ENCODE peak calls at places on chromosomes 5 and 9, in six cellular contexts. K is uterus, Q is right lobe of liver, W is BE2C, S is colonic mucosa, E is suprapubic skin. V is an unnamed sample. For H3K4me1, the result is how much of the 10 kb centered on the place peaks cover.

GRCh38 chr5:128144491-128144890 is 60.9 kb downstream of the SLC12A2 start:
- DNase-seq in K (no peak), Q (no peak), W (no peak), S (no peak), E (no peak), V (no peak)

GRCh38 chr5:134005415-134006118 is 792 bp upstream of the VDAC1 start:
- DNase-seq in K (peak), Q (peak), W (peak), S (peak), E (no peak), V (peak)

GRCh38 chr5:98470747-98471146 is 302.7 kb upstream of the RGMB start:
- DNase-seq in K (no peak), Q (no peak), W (no peak), S (no peak), E (no peak), V (no peak)

GRCh38 chr9:37954581-37954981 is 50.7 kb upstream of the SLC25A51 start:
- DNase-seq in K (no peak), Q (no peak), W (no peak), S (no peak), E (no peak), V (no peak)

GRCh38 chr9:32672478-32672877 is 37.0 kb upstream of the TAF1L start:
- DNase-seq in K (no peak), Q (no peak), W (no peak), S (no peak), E (no peak), V (no peak)

GRCh38 chr5:89435347-89435746 is 552.4 kb upstream of the MEF2C start:
- DNase-seq in K (no peak), Q (no peak), W (no peak), S (no peak), E (no peak), V (no peak)

GRCh38 chr5:140113180-140113698 is 670 bp upstream of the PURA start:
- DNase-seq in K (peak), Q (peak), W (peak), S (peak), E (no peak), V (peak)

GRCh38 chr5:16791036-16791705 is 144.9 kb downstream of the MYO10 start:
- DNase-seq in K (no peak), Q (no peak), W (peak), S (peak), E (no peak), V (no peak)

GRCh38 chr9:35675732-35676392 is 2.1 kb downstream of the CA9 start:
- DNase-seq in K (no peak), Q (no peak), W (peak), S (peak), E (no peak), V (no peak)

GRCh38 chr9:120937596-120937995 is 11.0 kb upstream of the TRAF1 start:
- DNase-seq in K (no peak), Q (no peak), W (no peak), S (no peak), E (no peak), V (no peak)
- H3K4me1 ChIP-seq in K (under half), Q (under half), W (under half), S (under half), E (half or more), V (half or more)

GRCh38 chr5:77867194-77867691 is 91.1 kb upstream of the TBCA start:
- DNase-seq in K (no peak), Q (no peak), W (no peak), S (no peak), E (no peak), V (no peak)
- TF ChIP-seq CTCF in K (peak), Q (no peak), W (peak), S (no peak), E (no peak), V (peak)

GRCh38 chr5:111439473-111440075 is 72.8 kb downstream of the STARD4 start:
- DNase-seq in K (no peak), Q (no peak), W (no peak), S (no peak), E (no peak), V (no peak)
- H3K4me3 ChIP-seq in K (no peak), Q (no peak), W (no peak), S (no peak), E (no peak), V (no peak)

GRCh38 chr5:38719916-38720315 is 125.9 kb upstream of the OSMR start:
- DNase-seq in K (no peak), Q (no peak), W (no peak), S (no peak), E (no peak), V (no peak)
- H3K4me1 ChIP-seq in K (under half), Q (under half), W (under half), S (under half), E (under half), V (under half)

GRCh38 chr5:154943527-154943926 is 2.7 kb downstream of the MRPL22 start:
- DNase-seq in K (no peak), Q (no peak), W (no peak), S (no peak), E (no peak), V (no peak)

GRCh38 chr5:154937718-154938466 is at the start of gene GEMIN5:
- DNase-seq in K (peak), Q (peak), W (peak), S (peak), E (peak), V (peak)

GRCh38 chr5:154940375-154940771 is 500 bp upstream of the MRPL22 start:
- DNase-seq in K (no peak), Q (no peak), W (no peak), S (no peak), E (no peak), V (no peak)

GRCh38 chr5:154944716-154945115 is 3.8 kb downstream of the MRPL22 start:
- DNase-seq in K (no peak), Q (no peak), W (no peak), S (no peak), E (no peak), V (no peak)

GRCh38 chr5:154940772-154941620 is at the start of gene MRPL22:
- DNase-seq in K (peak), Q (peak), W (peak), S (peak), E (peak), V (peak)
- TF ChIP-seq CTCF in K (no peak), Q (no peak), W (no peak), S (no peak), E (no peak), V (peak)

DNA sequence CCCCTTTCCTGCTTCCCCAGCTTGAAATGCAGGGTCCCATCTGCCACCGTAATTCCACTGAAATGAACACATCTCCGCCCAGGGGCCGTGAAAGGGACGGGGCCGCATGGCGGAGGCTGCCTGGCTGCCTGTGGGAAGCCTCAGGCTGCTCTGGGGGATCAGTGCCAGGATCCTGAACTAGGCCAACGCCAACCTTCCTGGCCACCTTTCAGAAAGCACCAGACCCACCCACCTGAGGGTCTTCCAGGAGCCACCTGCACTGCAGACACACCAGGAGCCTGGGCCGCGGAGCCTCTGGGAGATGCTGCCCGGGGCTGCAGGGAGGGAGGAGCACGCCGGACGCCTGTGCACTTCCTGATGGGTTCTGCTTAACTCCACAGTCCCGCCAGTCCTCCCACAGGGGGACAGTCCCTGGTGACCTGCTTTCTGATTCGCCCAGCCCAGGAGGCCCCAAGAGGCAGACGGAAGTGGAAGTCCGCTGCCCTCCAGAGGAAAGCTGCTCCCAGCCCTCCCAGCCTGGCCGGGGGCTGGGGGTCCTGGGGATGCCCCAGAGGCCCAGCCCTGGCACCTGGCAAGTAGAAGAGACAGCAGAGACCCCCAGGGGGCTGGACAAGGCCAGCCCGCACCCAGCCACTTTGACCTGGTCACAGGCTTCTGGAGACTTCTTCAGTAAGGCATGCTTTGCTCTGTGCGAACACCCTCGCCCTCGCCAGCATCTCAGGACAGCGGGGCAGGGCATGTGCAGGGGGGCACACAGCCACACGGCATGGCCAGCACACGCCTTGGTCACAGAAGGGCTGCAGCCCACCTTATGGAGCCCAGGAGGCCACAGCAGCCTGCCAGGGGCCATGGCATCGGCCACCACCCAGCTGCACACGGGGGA is at the start of gene CARD9:
- DNase-seq in K (no peak), Q (no peak), W (peak), S (no peak), E (no peak), V (peak)
- H3K4me3 ChIP-seq in K (no peak), Q (peak), W (peak), S (peak), E (peak), V (peak)

DNA sequence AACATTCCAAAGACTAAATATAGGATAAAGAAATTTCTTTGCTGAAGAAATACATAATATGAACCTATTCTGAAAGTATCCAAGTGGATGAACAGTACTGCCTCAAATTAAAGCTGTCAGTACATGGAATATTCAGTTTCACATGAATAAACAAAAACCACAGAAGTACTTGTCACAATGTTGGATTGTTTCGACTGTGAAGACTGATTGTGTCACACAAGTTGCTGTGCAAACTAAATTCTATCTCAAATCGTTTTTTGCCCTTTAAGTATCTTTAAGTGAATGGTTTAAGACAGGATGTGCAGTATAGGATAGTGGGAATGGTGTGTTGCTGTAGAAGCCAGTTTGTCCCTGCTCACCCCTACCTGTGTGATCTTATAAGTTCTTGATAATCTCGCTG is 137.4 kb upstream of the OTULINL start:
- DNase-seq in K (no peak), Q (no peak), W (no peak), S (no peak), E (no peak), V (no peak)
- H3K4me1 ChIP-seq in K (under half), Q (under half), W (under half), S (under half), E (under half), V (under half)

DNA sequence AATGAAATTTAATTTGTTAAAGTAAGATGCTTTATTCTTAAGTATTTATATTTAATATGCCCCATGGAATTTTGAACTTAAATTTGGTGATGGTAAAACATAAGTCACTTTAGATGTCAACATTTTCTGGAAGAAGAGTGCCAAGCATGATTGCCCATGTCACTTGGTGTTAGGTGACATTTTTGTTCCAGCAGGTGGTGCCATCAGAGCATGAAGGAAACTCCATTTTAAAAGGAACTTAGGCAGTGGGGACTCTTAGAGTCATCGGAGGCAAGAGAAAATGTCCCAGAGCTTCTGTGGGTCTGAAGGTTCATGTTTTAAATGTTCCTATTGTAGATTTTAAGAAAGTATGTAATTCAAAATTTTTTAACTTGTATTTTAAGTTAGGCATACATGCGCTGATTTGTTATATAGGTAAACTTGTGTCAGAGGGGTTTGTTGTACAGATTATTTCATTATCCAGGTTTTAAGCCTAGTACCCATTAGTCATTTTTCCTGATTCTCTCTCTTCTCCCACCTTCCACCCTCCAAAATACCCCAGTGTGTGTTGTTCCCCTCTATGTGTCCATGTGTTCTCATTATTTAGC is 789.3 kb downstream of the SEMA5A start:
- DNase-seq in K (no peak), Q (no peak), W (no peak), S (no peak), E (no peak), V (no peak)
- TF ChIP-seq CTCF in K (peak), Q (peak), W (no peak), S (peak), E (no peak), V (peak)

GRCh38 chr5:156922207-156922792 is 40.7 kb downstream of the TIMD4 start:
- DNase-seq in K (no peak), Q (no peak), W (no peak), S (no peak), E (no peak), V (no peak)
- H3K4me3 ChIP-seq in K (no peak), Q (no peak), W (no peak), S (no peak), E (no peak), V (no peak)

GRCh38 chr9:127846451-127847154 is 7.9 kb downstream of the ENG start:
- DNase-seq in K (peak), Q (no peak), W (no peak), S (no peak), E (no peak), V (peak)

GRCh38 chr9:127848756-127849504 is 5.5 kb downstream of the ENG start:
- DNase-seq in K (no peak), Q (no peak), W (no peak), S (no peak), E (no peak), V (no peak)

GRCh38 chr9:127844821-127845359 is 9.6 kb downstream of the ENG start:
- DNase-seq in K (no peak), Q (no peak), W (no peak), S (no peak), E (no peak), V (no peak)

GRCh38 chr9:127847833-127848755 is 6.4 kb downstream of the ENG start:
- DNase-seq in K (no peak), Q (no peak), W (no peak), S (no peak), E (no peak), V (no peak)

GRCh38 chr9:127847155-127847463 is 7.3 kb downstream of the ENG start:
- DNase-seq in K (no peak), Q (no peak), W (no peak), S (no peak), E (no peak), V (peak)
- H3K4me1 ChIP-seq in K (under half), Q (under half), W (under half), S (under half), E (under half), V (under half)